ENCODE peak calls at places on chromosomes 3 and 15, in six cellular contexts. H is left ventricle myocardium superior, T is GM18507, D is osteocyte, W is HT1080, A is NCI-H460. U is an unnamed sample.

GRCh38 chr3:71208273-71209095 is 375.0 kb downstream of the FOXP1 start:
- DNase-seq in H (no peak), T (no peak), D (no peak), W (no peak), A (peak; percentile 40), U (no peak)

GRCh38 chr15:25737218-25737643 is 125.9 kb downstream of the ATP10A start:
- DNase-seq in H (peak; percentile 64), T (no peak), D (peak; percentile 80), W (no peak), A (no peak), U (no peak)

GRCh38 chr15:34812369-34812768 is 17.0 kb upstream of the ACTC1 start:
- DNase-seq in H (no peak), T (no peak), D (no peak), W (no peak), A (no peak), U (no peak)

GRCh38 chr15:75578206-75578947 is 738 bp downstream of the PTPN9 start:
- DNase-seq in H (peak; percentile 65), T (no peak), D (peak; percentile 84), W (no peak), A (no peak), U (peak; percentile 12)

GRCh38 chr3:67739851-67740250 is 85.4 kb upstream of the SUCLG2 start:
- DNase-seq in H (no peak), T (no peak), D (no peak), W (no peak), A (no peak), U (no peak)

GRCh38 chr3:30475038-30475808 is 131.2 kb upstream of the TGFBR2 start:
- DNase-seq in H (no peak), T (no peak), D (no peak), W (no peak), A (no peak), U (no peak)

GRCh38 chr3:194023501-194024280 is 112.3 kb upstream of the HES1 start:
- DNase-seq in H (no peak), T (no peak), D (no peak), W (no peak), A (no peak), U (no peak)

GRCh38 chr3:127152676-127153505 is 40.0 kb upstream of the PRR23E start:
- DNase-seq in H (no peak), T (no peak), D (no peak), W (no peak), A (no peak), U (no peak)

GRCh38 chr15:62711691-62712454 is 330.7 kb upstream of the TPM1 start:
- DNase-seq in H (no peak), T (no peak), D (no peak), W (peak; percentile 38), A (no peak), U (no peak)

GRCh38 chr3:3636815-3637214 is 162.4 kb upstream of the LRRN1 start:
- DNase-seq in H (no peak), T (no peak), D (no peak), W (no peak), A (no peak), U (peak; percentile 55)

GRCh38 chr3:194379651-194380050 is 10.1 kb upstream of the LRRC15 start:
- DNase-seq in H (peak; percentile 13), T (no peak), D (no peak), W (no peak), A (no peak), U (no peak)

GRCh38 chr15:39587910-39588530 is 7.1 kb downstream of the THBS1 start:
- DNase-seq in H (no peak), T (no peak), D (no peak), W (no peak), A (no peak), U (peak; percentile 41)

GRCh38 chr3:15645740-15646490 is 44.4 kb downstream of the BTD start:
- DNase-seq in H (no peak), T (no peak), D (peak; percentile 90), W (peak; percentile 98), A (peak; percentile 88), U (no peak)

GRCh38 chr3:67580430-67581000 is 73.9 kb downstream of the SUCLG2 start:
- DNase-seq in H (no peak), T (no peak), D (no peak), W (no peak), A (no peak), U (no peak)

GRCh38 chr3:31077021-31077601 is 182.7 kb upstream of the GADL1 start:
- DNase-seq in H (no peak), T (no peak), D (no peak), W (peak; percentile 100), A (no peak), U (no peak)

GRCh38 chr3:120177907-120178306 is 83.7 kb upstream of the GSK3B start:
- DNase-seq in H (no peak), T (no peak), D (no peak), W (peak; percentile 80), A (peak; percentile 67), U (no peak)

GRCh38 chr15:37980010-37980409 is 45.6 kb downstream of the TMCO5A start:
- DNase-seq in H (no peak), T (no peak), D (no peak), W (no peak), A (no peak), U (no peak)

GRCh38 chr3:5330152-5330810 is 142.8 kb downstream of the EDEM1 start:
- DNase-seq in H (no peak), T (no peak), D (no peak), W (peak; percentile 94), A (no peak), U (no peak)

GRCh38 chr3:10445561-10445960 is 59.8 kb downstream of the ATP2B2 start:
- DNase-seq in H (no peak), T (no peak), D (no peak), W (no peak), A (no peak), U (no peak)

GRCh38 chr3:120275553-120276092 is 9.4 kb downstream of the GPR156 start:
- DNase-seq in H (no peak), T (no peak), D (no peak), W (no peak), A (no peak), U (no peak)

U was measured in prostate gland.